ENCODE peak calls at places on chromosome 3, in six cellular contexts. C, W, M, Q, O and R are unnamed samples.
A peak's percentile ranks its signal among the peaks of the same experiment; 100 is the strongest.

GRCh38 chr3:38438421-38438820 is 15.3 kb upstream of the ACVR2B start:
- DNase-seq in C (peak; percentile 21), M (no peak), O (no peak), W (peak; percentile 16), Q (no peak), R (no peak)

GRCh38 chr3:36906504-36907149 is 38.2 kb downstream of the TRANK1 start:
- DNase-seq in M (no peak), C (no peak), Q (no peak), O (no peak), W (no peak), R (no peak)

GRCh38 chr3:46706771-46707582 is 5.8 kb downstream of the TMIE start:
- DNase-seq in M (no peak), O (no peak), W (no peak), C (no peak), Q (no peak), R (no peak)

GRCh38 chr3:197404030-197404429 is 105.6 kb upstream of the DLG1 start:
- DNase-seq in M (no peak), Q (no peak), C (no peak), W (no peak), O (no peak), R (no peak)

GRCh38 chr3:127105587-127105986 is 87.3 kb upstream of the PRR23E start:
- DNase-seq in M (no peak), Q (no peak), O (no peak), W (no peak), C (no peak), R (no peak)

GRCh38 chr3:116318370-116318769 is 126.9 kb downstream of the LSAMP start:
- DNase-seq in Q (no peak), C (no peak), O (no peak), W (no peak), M (no peak), R (no peak)

GRCh38 chr3:77825045-77825827 is 785.3 kb downstream of the ROBO2 start:
- DNase-seq in Q (no peak), M (no peak), W (no peak), C (no peak), O (no peak), R (peak; percentile 60)

GRCh38 chr3:76212679-76213078 is 427.3 kb upstream of the ZNF717 start:
- DNase-seq in M (no peak), O (no peak), W (no peak), C (no peak), Q (no peak), R (no peak)

GRCh38 chr3:2898591-2899353 is 211.4 kb downstream of the IL5RA start:
- DNase-seq in M (no peak), Q (no peak), O (no peak), C (no peak), W (no peak), R (no peak)

GRCh38 chr3:171168086-171168485 is 141.6 kb upstream of the SLC2A2 start:
- DNase-seq in Q (no peak), M (no peak), C (no peak), O (peak; percentile 77), W (no peak), R (peak; percentile 59)

GRCh38 chr3:86986666-86987420 is 4.1 kb downstream of the VGLL3 start:
- DNase-seq in O (no peak), M (no peak), C (no peak), W (no peak), Q (no peak), R (no peak)

GRCh38 chr3:77186728-77187127 is 146.8 kb downstream of the ROBO2 start:
- DNase-seq in C (no peak), O (no peak), Q (no peak), W (no peak), M (no peak), R (no peak)

GRCh38 chr3:13307041-13307440 is 113.1 kb downstream of the NUP210 start:
- DNase-seq in C (no peak), M (no peak), W (no peak), O (no peak), Q (no peak), R (no peak)

GRCh38 chr3:25284249-25284648 is 143.8 kb upstream of the RARB start:
- DNase-seq in C (no peak), W (no peak), M (no peak), Q (no peak), O (no peak), R (no peak)

GRCh38 chr3:162354343-162354742 is 857.7 kb downstream of the OTOL1 start:
- DNase-seq in O (no peak), C (no peak), M (no peak), Q (no peak), W (no peak), R (no peak)

GRCh38 chr3:11185144-11185543 is 30.9 kb downstream of the HRH1 start:
- DNase-seq in M (no peak), Q (no peak), O (no peak), W (no peak), C (no peak), R (no peak)

GRCh38 chr3:128849776-128850542 is 29.5 kb upstream of the ACAD9 start:
- DNase-seq in C (no peak), O (peak; percentile 38), Q (no peak), W (no peak), M (no peak), R (no peak)

GRCh38 chr3:3577823-3578222 is 221.4 kb upstream of the LRRN1 start:
- DNase-seq in C (no peak), Q (no peak), M (no peak), O (no peak), W (no peak), R (no peak)

GRCh38 chr3:187484547-187485325 is 116.6 kb downstream of the RTP4 start:
- DNase-seq in M (no peak), W (no peak), O (no peak), C (no peak), Q (no peak), R (peak; percentile 11)

GRCh38 chr3:181572432-181572831 is 139.3 kb upstream of the SOX2 start:
- DNase-seq in C (no peak), Q (no peak), W (no peak), O (no peak), M (no peak), R (no peak)

GRCh38 chr3:53030864-53031445 is 14.9 kb downstream of the SFMBT1 start:
- DNase-seq in Q (no peak), W (peak; percentile 33), C (peak; percentile 40), M (no peak), O (no peak), R (no peak)